ENCODE peak calls at places on chromosomes 4 and X, in eight cellular contexts. A is HCT116, R is nephron progenitor cell, O is fibroblast of mammary gland, G is ovary, H is suprapubic skin, X is mammary epithelial cell, Z is sigmoid colon. C is an unnamed sample.

GRCh38 chr4:128134925-128135324 is 73.8 kb downstream of the LARP1B start:
- DNase-seq in X (no peak), Z (no peak), A (no peak), O (no peak), G (no peak), H (no peak), R (no peak), C (no peak)

GRCh38 chrX:17470136-17470535 is 95.1 kb downstream of the NHS start:
- DNase-seq in O (peak; percentile 46), X (peak; percentile 63), G (no peak), H (no peak), Z (no peak), A (no peak), R (no peak), C (no peak)

GRCh38 chrX:34612036-34612435 is 45.0 kb downstream of the TMEM47 start:
- DNase-seq in R (no peak), H (no peak), G (no peak), A (no peak), O (no peak), X (no peak), Z (no peak), C (no peak)

GRCh38 chr4:130335417-130336194 is 1239.7 kb downstream of the C4orf33 start:
- DNase-seq in G (no peak), O (no peak), H (no peak), Z (no peak), A (no peak), R (no peak), X (no peak), C (no peak)

GRCh38 chr4:26238782-26239647 is 81.8 kb upstream of the RBPJ start:
- DNase-seq in R (no peak), Z (no peak), G (no peak), X (no peak), O (peak; percentile 46), A (no peak), H (no peak), C (no peak)

GRCh38 chr4:22048326-22048725 is 99.8 kb upstream of the KCNIP4 start:
- DNase-seq in X (no peak), H (no peak), R (no peak), A (no peak), G (no peak), O (no peak), Z (no peak), C (no peak)

GRCh38 chrX:132505116-132505515 is 16.3 kb upstream of the MBNL3 start:
- DNase-seq in Z (no peak), A (no peak), R (no peak), G (no peak), X (no peak), H (no peak), O (peak; percentile 43), C (no peak)

GRCh38 chr4:127545271-127545670 is 87.5 kb upstream of the INTU start:
- DNase-seq in X (no peak), G (no peak), A (no peak), H (no peak), Z (no peak), R (no peak), O (no peak), C (no peak)

GRCh38 chr4:167475951-167476350 is 241.7 kb upstream of the SPOCK3 start:
- DNase-seq in A (no peak), H (no peak), Z (no peak), R (no peak), O (no peak), G (no peak), X (no peak), C (no peak)

GRCh38 chr4:6746721-6747689 is 31.0 kb downstream of the BLOC1S4 start:
- DNase-seq in G (no peak), O (peak; percentile 13), R (no peak), Z (no peak), A (no peak), X (no peak), H (no peak), C (peak; percentile 85)

GRCh38 chrX:30577362-30577961 is at the start of gene TASL:
- DNase-seq in G (no peak), A (no peak), H (no peak), X (no peak), O (no peak), R (no peak), Z (no peak), C (no peak)

GRCh38 chrX:63421411-63421810 is 70.3 kb upstream of the SPIN4 start:
- DNase-seq in O (no peak), R (no peak), X (no peak), G (no peak), A (no peak), H (no peak), Z (no peak), C (no peak)

GRCh38 chrX:133985164-133986007 is at the start of gene GPC3:
- DNase-seq in O (peak; percentile 23), R (peak; percentile 80), G (peak; percentile 43), A (no peak), Z (peak; percentile 72), X (peak; percentile 2), H (no peak), C (peak; percentile 70)

GRCh38 chrX:2484721-2485459 is 15.9 kb downstream of the DHRSX start:
- DNase-seq in X (no peak), G (peak; percentile 56), O (peak; percentile 58), Z (peak; percentile 73), R (no peak), A (no peak), H (no peak), C (no peak)

DNA sequence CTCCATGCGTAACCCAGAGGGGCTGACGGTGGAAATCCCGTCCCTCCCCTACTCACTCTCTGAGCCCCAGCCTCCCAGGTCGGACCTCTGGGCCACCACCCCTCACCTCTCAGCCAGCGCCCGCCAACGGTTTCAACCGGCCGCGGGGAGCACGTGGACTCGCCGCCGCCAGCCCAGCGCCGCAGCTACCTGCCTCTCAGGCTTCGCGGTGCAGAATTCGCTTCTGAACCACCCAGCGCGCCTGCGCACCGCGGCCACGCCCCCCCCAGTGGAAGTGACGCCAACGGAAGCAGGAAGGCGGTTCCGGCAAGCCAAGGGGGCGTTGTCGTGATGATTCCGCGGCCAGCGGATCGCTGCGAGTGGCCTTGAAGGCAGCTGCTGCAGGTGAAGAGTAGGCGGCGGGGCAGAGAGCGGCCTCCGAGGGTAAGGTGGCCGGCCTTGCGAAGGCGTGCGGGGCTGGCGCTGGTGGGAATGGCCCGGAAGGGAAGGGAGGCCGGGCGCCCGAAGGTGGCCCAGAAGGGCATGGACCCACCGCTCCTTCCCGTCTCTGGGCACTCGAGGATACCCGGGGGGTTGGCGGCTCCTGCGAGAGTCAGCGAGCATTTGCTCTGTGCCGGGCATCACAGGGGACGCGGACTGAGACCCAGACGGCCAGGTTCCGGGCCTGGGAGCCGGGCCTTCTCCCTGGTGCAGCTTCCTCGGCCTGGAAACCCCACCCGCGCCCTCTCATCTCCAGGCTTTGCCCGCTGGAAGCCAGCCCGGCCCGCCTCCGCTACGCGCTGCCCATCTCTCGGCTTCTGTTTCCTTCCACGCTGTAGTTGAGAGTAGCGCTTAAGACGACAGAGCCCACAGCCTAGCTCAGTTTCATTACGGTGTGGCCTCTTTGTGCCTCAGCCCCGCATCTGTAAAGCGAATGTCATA is at the start of the genes LYAR and ZBTB49:
- DNase-seq in Z (peak; percentile 96), A (peak; percentile 76), X (peak; percentile 93), H (peak; percentile 96), O (peak; percentile 82), R (peak; percentile 99), G (peak; percentile 95), C (peak; percentile 99)
- TF ChIP-seq CTCF in Z (no peak), A (no peak), X (no peak), H (no peak), O (no peak), R (no peak), G (no peak), C (no peak)

GRCh38 chr4:186669159-186669720 is 54.4 kb downstream of the FAT1 start:
- DNase-seq in G (no peak), X (peak; percentile 85), H (no peak), O (peak; percentile 72), R (no peak), A (no peak), Z (peak; percentile 74), C (no peak)

GRCh38 chr4:186666750-186667149 is 56.9 kb downstream of the FAT1 start:
- DNase-seq in R (no peak), G (no peak), O (peak; percentile 24), X (peak; percentile 41), H (no peak), Z (no peak), A (no peak), C (no peak)

GRCh38 chr4:186666252-186666651 is 57.4 kb downstream of the FAT1 start:
- DNase-seq in O (peak; percentile 72), X (no peak), R (no peak), Z (no peak), A (no peak), G (no peak), H (no peak), C (no peak)

DNA sequence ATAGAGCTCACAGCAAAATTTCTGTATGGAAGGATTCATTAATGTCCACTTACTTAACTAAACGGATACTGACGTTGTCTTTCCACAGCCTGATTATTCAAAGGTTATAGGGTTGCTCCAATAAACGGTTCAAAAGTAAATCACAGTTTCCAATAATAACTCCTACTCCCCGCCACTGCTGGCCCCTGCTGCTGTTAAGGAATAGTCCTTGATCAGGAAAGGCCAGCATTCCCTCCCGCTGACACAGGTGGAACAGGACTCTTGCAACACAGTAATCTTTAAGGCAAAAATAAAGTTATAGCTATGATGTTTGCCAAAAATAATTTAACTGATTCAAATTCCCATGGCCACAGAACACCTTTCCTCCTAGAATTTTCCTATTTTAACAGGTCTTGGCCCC is 53.9 kb downstream of the FAT1 start:
- DNase-seq in R (no peak), Z (no peak), H (no peak), A (no peak), X (no peak), G (no peak), O (no peak), C (no peak)
- TF ChIP-seq CTCF in R (no peak), Z (peak; percentile 2), H (no peak), A (no peak), X (no peak), G (no peak), O (no peak), C (no peak)

GRCh38 chrX:74231625-74232024 is 72.4 kb upstream of the ZCCHC13 start:
- DNase-seq in H (no peak), O (no peak), R (no peak), A (no peak), X (peak; percentile 28), Z (no peak), G (no peak), C (no peak)

GRCh38 chrX:74232859-74233258 is 71.1 kb upstream of the ZCCHC13 start:
- DNase-seq in R (no peak), X (peak; percentile 24), O (peak; percentile 45), A (no peak), G (no peak), Z (no peak), H (no peak), C (no peak)

GRCh38 chrX:74230094-74230493 is 73.9 kb upstream of the ZCCHC13 start:
- DNase-seq in R (no peak), A (no peak), H (no peak), G (no peak), Z (no peak), O (no peak), X (no peak), C (no peak)

GRCh38 chrX:74238771-74239170 is 65.2 kb upstream of the ZCCHC13 start:
- DNase-seq in R (no peak), G (no peak), A (no peak), H (no peak), O (no peak), X (no peak), Z (no peak), C (no peak)

GRCh38 chrX:74234829-74235228 is 69.2 kb upstream of the ZCCHC13 start:
- DNase-seq in H (no peak), O (no peak), A (no peak), Z (no peak), R (no peak), X (no peak), G (no peak), C (no peak)
- TF ChIP-seq CTCF in H (no peak), O (peak; percentile 4), A (no peak), Z (no peak), R (no peak), X (peak; percentile 13), G (no peak), C (no peak)

GRCh38 chrX:47200385-47201150 is 6.9 kb downstream of the UBA1 start:
- DNase-seq in Z (no peak), A (no peak), X (peak; percentile 71), O (peak; percentile 96), G (no peak), R (no peak), H (no peak), C (no peak)
- TF ChIP-seq CTCF in Z (no peak), A (no peak), X (peak; percentile 13), O (peak; percentile 60), G (no peak), R (no peak), H (no peak), C (no peak)

C was measured in left lung.